ENCODE peak calls at places on chromosomes 11 and 22, in five cellular contexts. K is lower leg skin, C is anterior cingulate cortex, O is PC-3, T is iris pigment epithelial cell. Y is an unnamed sample.
A peak's percentile ranks its signal among the peaks of the same experiment; 100 is the strongest.

GRCh38 chr22:42229455-42230149 is 40.9 kb downstream of the TCF20 start:
- DNase-seq in K (no peak), C (no peak), O (no peak), T (peak; percentile 60), Y (no peak)

GRCh38 chr11:11387201-11387600 is 34.2 kb upstream of the CSNK2A3 start:
- DNase-seq in K (peak; percentile 49), C (no peak), O (no peak), T (no peak), Y (no peak)

GRCh38 chr22:50085211-50085999 is at the start of gene MLC1:
- DNase-seq in K (no peak), C (peak; percentile 73), O (no peak), T (no peak), Y (no peak)

GRCh38 chr22:19876314-19876940 is 21.8 kb upstream of the GNB1L start:
- DNase-seq in K (peak; percentile 84), C (no peak), O (no peak), T (no peak), Y (no peak)

GRCh38 chr11:35112846-35113105 is 26.2 kb upstream of the CD44 start:
- DNase-seq in K (no peak), C (no peak), O (no peak), T (no peak), Y (no peak)

GRCh38 chr11:45663486-45664375 is 1.7 kb downstream of the CHST1 start:
- DNase-seq in K (no peak), C (no peak), O (peak; percentile 3), T (no peak), Y (no peak)

GRCh38 chr11:8289426-8290047 is 25.9 kb upstream of the LMO1 start:
- DNase-seq in K (peak; percentile 50), C (no peak), O (no peak), T (no peak), Y (no peak)

GRCh38 chr11:70913715-70914231 is 338.6 kb downstream of the SHANK2 start:
- DNase-seq in K (no peak), C (peak; percentile 21), O (no peak), T (no peak), Y (no peak)

GRCh38 chr11:106077609-106078517 is at the start of gene AASDHPPT:
- DNase-seq in K (no peak), C (no peak), O (peak; percentile 39), T (peak; percentile 49), Y (no peak)

Y was measured in occipital lobe.